ENCODE peak calls at places on chromosomes 4 and X, in nine cellular contexts. R is fibroblast of lung, N is neural progenitor cell, C is H1, O is SK-N-SH, K is mesenchymal stem cell, V is HepG2, G is endothelial cell of umbilical vein, P is OCI-LY7. Z is an unnamed sample.

GRCh38 chr4:186297013-186297645 is 31.1 kb downstream of the F11 start:
- DNase-seq in R (peak), N (peak), K (peak), P (peak), V (peak), G (peak), C (no peak), O (peak), Z (no peak)

GRCh38 chr4:8277356-8278008 is 7.9 kb downstream of the HTRA3 start:
- DNase-seq in R (no peak), V (no peak), P (no peak), G (no peak), N (no peak), K (no peak), O (no peak), C (no peak), Z (no peak)

GRCh38 chr4:61182915-61183314 is 17.2 kb upstream of the ADGRL3 start:
- DNase-seq in G (no peak), N (no peak), O (no peak), R (no peak), P (no peak), V (no peak), C (no peak), K (no peak), Z (no peak)

GRCh38 chrX:123086768-123087167 is 97.3 kb upstream of the GRIA3 start:
- DNase-seq in V (no peak), K (no peak), G (no peak), O (no peak), C (no peak), P (no peak), R (no peak), N (no peak), Z (no peak)

GRCh38 chrX:153673398-153674218 is at the start of gene PNCK:
- DNase-seq in G (no peak), O (peak), R (no peak), P (no peak), V (no peak), K (no peak), N (peak), C (no peak), Z (no peak)

GRCh38 chr4:25884040-25884788 is 21.4 kb upstream of the SEL1L3 start:
- DNase-seq in O (no peak), V (no peak), C (no peak), P (peak), N (no peak), G (peak), K (peak), R (peak), Z (no peak)

GRCh38 chr4:117429061-117429460 is 343.7 kb upstream of the TRAM1L1 start:
- DNase-seq in O (no peak), P (no peak), C (peak), R (no peak), N (peak), V (no peak), G (no peak), K (no peak), Z (no peak)

GRCh38 chr4:107376293-107376692 is 340.2 kb upstream of the DKK2 start:
- DNase-seq in P (no peak), G (no peak), C (no peak), N (no peak), V (no peak), O (no peak), K (no peak), R (no peak), Z (no peak)

GRCh38 chr4:155377281-155377680 is 516 bp upstream of the MAP9 start:
- DNase-seq in V (no peak), O (no peak), P (no peak), K (peak), R (peak), C (no peak), G (no peak), N (no peak), Z (no peak)

GRCh38 chr4:21656832-21657231 is 291.7 kb downstream of the KCNIP4 start:
- DNase-seq in C (peak), V (peak), N (no peak), R (peak), P (no peak), K (peak), O (no peak), G (peak), Z (no peak)

DNA sequence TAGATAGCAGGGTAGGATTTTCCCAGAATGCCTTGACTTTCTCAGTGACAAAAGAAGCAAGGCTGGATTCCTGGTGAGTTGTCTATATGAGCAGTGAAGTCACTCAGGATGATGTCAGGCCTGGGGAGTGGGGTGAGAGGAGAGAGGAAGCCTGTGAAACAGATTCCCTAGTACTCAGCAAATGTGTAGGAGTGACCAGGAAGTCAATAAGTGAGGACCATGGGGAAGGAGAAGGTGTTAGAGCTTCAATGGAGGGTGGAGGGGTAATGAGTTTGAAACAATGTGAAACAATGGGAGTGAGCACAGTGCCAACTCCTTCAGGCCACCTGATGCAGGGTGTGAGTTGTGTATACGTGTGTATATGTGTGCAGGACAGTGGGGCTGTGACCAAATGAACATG is 2.4 kb upstream of the SLC9A6 start:
- DNase-seq in N (no peak), V (no peak), K (peak), G (no peak), P (no peak), R (no peak), O (no peak), C (no peak), Z (no peak)
- H2AFZ ChIP-seq in N (no peak), V (no peak), K (no peak), G (no peak), P (peak), R (no peak), O (no peak), C (peak), Z (no peak)

DNA sequence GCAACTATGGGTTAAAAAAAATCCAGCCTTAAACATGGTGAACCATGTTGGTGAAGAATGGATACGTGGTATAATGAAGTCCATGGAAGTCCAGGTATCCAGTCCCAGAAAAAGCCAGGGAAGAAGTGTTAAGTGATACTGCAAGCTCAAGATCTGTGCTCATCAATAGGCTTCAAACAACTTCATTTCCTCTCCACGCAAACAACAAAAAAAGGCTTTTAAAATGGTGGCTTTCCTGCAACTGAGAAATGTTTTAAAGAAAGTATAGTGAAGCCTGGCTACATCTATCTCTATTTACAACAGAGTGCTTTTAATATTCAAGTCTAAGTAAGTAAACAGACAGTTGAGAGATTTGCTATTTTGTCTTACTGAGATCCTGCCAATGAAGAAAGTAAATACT is 1.6 kb downstream of the TAPT1 start:
- DNase-seq in V (no peak), C (no peak), N (no peak), R (no peak), G (no peak), O (no peak), P (no peak), K (no peak), Z (no peak)
- H2AFZ ChIP-seq in V (no peak), C (no peak), N (no peak), R (no peak), G (no peak), O (peak), P (no peak), K (no peak), Z (no peak)

GRCh38 chr4:88757776-88758175 is 60.1 kb upstream of the NAP1L5 start:
- DNase-seq in K (no peak), N (no peak), R (no peak), V (no peak), G (no peak), O (no peak), P (no peak), C (no peak), Z (no peak)
- H2AFZ ChIP-seq in K (no peak), N (no peak), R (no peak), V (no peak), G (no peak), O (no peak), P (no peak), C (no peak), Z (no peak)

GRCh38 chr4:136281307-136281706 is 1251.0 kb downstream of the PCDH18 start:
- DNase-seq in O (no peak), V (no peak), G (no peak), C (no peak), K (no peak), P (no peak), R (no peak), N (no peak), Z (no peak)

GRCh38 chr4:136281889-136282288 is 1250.4 kb downstream of the PCDH18 start:
- DNase-seq in O (no peak), C (no peak), N (no peak), R (no peak), G (no peak), K (no peak), V (no peak), P (no peak), Z (no peak)

GRCh38 chr4:136277741-136278140 is 1254.6 kb downstream of the PCDH18 start:
- DNase-seq in G (no peak), K (no peak), O (no peak), C (no peak), P (no peak), N (no peak), V (no peak), R (peak), Z (no peak)
- H2AFZ ChIP-seq in G (no peak), K (no peak), O (peak), C (no peak), P (no peak), N (peak), V (no peak), R (no peak), Z (no peak)

GRCh38 chr4:98625399-98625798 is 33.0 kb downstream of the TSPAN5 start:
- DNase-seq in O (no peak), G (peak), R (no peak), P (no peak), C (no peak), V (no peak), K (no peak), N (no peak), Z (no peak)
- H2AFZ ChIP-seq in O (no peak), G (no peak), R (no peak), P (no peak), C (no peak), V (no peak), K (no peak), N (no peak), Z (no peak)